ENCODE peak calls at places on chromosomes 4 and X, in seven cellular contexts. T is fibroblast of lung, G is RWPE1, K is AG09319, Y is fibroblast of the aortic adventitia, D is bronchial epithelial cell, N is GM10248. R is an unnamed sample.

GRCh38 chr4:33543941-33544450 is 2700.3 kb downstream of the ARAP2 start:
- DNase-seq in T (no peak), G (no peak), K (no peak), Y (no peak), D (no peak), N (no peak), R (no peak)

GRCh38 chrX:40148189-40148438 is 50.4 kb upstream of the BCOR start:
- DNase-seq in T (no peak), G (no peak), K (no peak), Y (no peak), D (no peak), N (no peak), R (no peak)

GRCh38 chr4:25085621-25086020 is 54.9 kb upstream of the LGI2 start:
- DNase-seq in T (no peak), G (no peak), K (no peak), Y (no peak), D (no peak), N (no peak), R (no peak)

GRCh38 chrX:77820328-77820727 is 34.3 kb upstream of the ATRX start:
- DNase-seq in T (no peak), G (no peak), K (no peak), Y (no peak), D (no peak), N (no peak), R (no peak)

GRCh38 chr4:120812216-120812615 is 110.3 kb downstream of the PRDM5 start:
- DNase-seq in T (peak), G (no peak), K (no peak), Y (no peak), D (no peak), N (no peak), R (no peak)

GRCh38 chrX:56503941-56504673 is 59.3 kb upstream of the UBQLN2 start:
- DNase-seq in T (no peak), G (peak), K (no peak), Y (no peak), D (peak), N (no peak), R (no peak)

GRCh38 chrX:154530286-154530685 is 14.3 kb upstream of the FAM3A start:
- DNase-seq in T (no peak), G (no peak), K (no peak), Y (no peak), D (no peak), N (no peak), R (no peak)

GRCh38 chrX:100407784-100408642 is 2.1 kb downstream of the PCDH19 start:
- DNase-seq in T (peak), G (no peak), K (no peak), Y (no peak), D (no peak), N (peak), R (peak)

GRCh38 chr4:10008208-10009005 is 12.9 kb downstream of the SLC2A9 start:
- DNase-seq in T (peak), G (peak), K (no peak), Y (peak), D (peak), N (no peak), R (no peak)

DNA sequence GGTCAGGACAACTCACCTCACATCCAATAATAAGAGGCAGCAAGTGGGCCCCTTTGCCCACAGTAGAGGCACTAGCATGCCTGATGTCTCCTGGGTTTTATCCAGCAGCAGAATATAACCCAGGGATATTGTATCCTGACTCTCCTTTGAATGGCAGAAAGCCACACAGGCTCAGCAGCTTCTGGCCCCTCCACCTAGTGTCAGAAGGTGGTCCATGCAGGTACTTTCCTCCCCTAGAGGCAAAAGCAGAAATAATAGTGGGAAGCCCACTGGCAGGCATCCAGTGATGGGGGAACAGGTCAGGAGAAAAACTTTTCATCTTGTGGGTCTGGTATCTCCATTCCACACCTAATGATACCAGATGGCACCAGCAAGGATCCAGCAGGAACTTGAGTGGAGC is 75.5 kb upstream of the IRS4 start:
- DNase-seq in T (no peak), G (no peak), K (no peak), Y (no peak), D (no peak), N (no peak), R (no peak)
- TF ChIP-seq CTCF in T (no peak), G (no peak), K (no peak), Y (no peak), D (no peak), N (no peak), R (no peak)

GRCh38 chr4:113090954-113091353 is 41.5 kb downstream of the ANK2 start:
- DNase-seq in T (no peak), G (no peak), K (no peak), Y (no peak), D (no peak), N (no peak), R (no peak)

GRCh38 chr4:113094327-113094726 is 44.9 kb downstream of the ANK2 start:
- DNase-seq in T (peak), G (no peak), K (no peak), Y (no peak), D (no peak), N (no peak), R (no peak)

GRCh38 chr4:113094802-113095201 is 45.3 kb downstream of the ANK2 start:
- DNase-seq in T (peak), G (peak), K (no peak), Y (peak), D (peak), N (peak), R (peak)
- TF ChIP-seq CTCF in T (peak), G (peak), K (peak), Y (peak), D (peak), N (peak), R (peak)

GRCh38 chr4:7529368-7529923 is 94.7 kb upstream of the PSAPL1 start:
- DNase-seq in T (no peak), G (no peak), K (no peak), Y (no peak), D (no peak), N (no peak), R (no peak)

GRCh38 chr4:7524064-7524682 is 89.4 kb upstream of the PSAPL1 start:
- DNase-seq in T (no peak), G (no peak), K (no peak), Y (no peak), D (no peak), N (no peak), R (no peak)

GRCh38 chr4:7524841-7525240 is 90.1 kb upstream of the PSAPL1 start:
- DNase-seq in T (no peak), G (no peak), K (no peak), Y (no peak), D (no peak), N (no peak), R (no peak)

GRCh38 chr4:7526929-7527535 is 92.3 kb upstream of the PSAPL1 start:
- DNase-seq in T (no peak), G (no peak), K (no peak), Y (no peak), D (no peak), N (no peak), R (no peak)

GRCh38 chr4:7526491-7526890 is 91.8 kb upstream of the PSAPL1 start:
- DNase-seq in T (no peak), G (no peak), K (no peak), Y (no peak), D (no peak), N (no peak), R (no peak)
- TF ChIP-seq CTCF in T (no peak), G (no peak), K (no peak), Y (no peak), D (no peak), N (no peak), R (no peak)

GRCh38 chr4:1746919-1747602 is 25.7 kb downstream of the TACC3 start:
- DNase-seq in T (no peak), G (no peak), K (no peak), Y (no peak), D (no peak), N (no peak), R (no peak)

GRCh38 chr4:1749826-1750225 is 28.5 kb downstream of the TACC3 start:
- DNase-seq in T (no peak), G (no peak), K (no peak), Y (no peak), D (no peak), N (no peak), R (no peak)

GRCh38 chr4:1747603-1747967 is 26.3 kb downstream of the TACC3 start:
- DNase-seq in T (no peak), G (no peak), K (no peak), Y (no peak), D (no peak), N (no peak), R (no peak)

GRCh38 chr4:1749370-1749769 is 28.0 kb downstream of the TACC3 start:
- DNase-seq in T (no peak), G (no peak), K (no peak), Y (no peak), D (no peak), N (no peak), R (no peak)

DNA sequence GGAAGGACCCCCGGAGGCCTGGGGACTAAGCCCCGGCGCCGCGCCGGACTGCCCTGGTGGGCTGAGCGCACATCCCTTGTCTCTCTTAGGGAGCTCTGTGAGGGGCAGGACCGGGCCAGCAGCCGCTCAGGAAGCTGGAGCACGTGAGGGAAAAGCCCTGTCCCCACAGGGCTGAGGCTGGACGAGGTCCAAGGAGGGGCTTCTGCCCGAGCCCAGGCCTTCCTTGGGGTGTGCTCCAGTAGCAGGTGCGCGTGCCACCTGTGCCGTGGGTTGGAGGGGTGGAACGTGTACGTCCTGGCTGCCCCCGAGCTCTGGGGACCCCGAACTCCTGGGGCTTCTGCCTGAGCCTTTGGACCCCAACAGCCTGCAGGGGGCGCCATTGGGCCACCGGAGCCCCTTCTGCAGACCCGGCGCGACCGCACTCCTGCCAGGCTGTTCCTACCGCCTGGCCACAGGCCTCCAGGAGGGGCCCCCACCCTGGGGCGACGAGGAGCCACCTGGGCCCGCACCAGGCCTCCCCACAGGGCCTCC is 27.2 kb downstream of the TACC3 start:
- DNase-seq in T (peak), G (peak), K (no peak), Y (peak), D (peak), N (peak), R (peak)
- TF ChIP-seq CTCF in T (peak), G (peak), K (peak), Y (peak), D (peak), N (peak), R (peak)

GRCh38 chr4:20538922-20539321 is 161.3 kb upstream of the PACRGL start:
- DNase-seq in T (no peak), G (no peak), K (no peak), Y (no peak), D (peak), N (no peak), R (no peak)

GRCh38 chr4:20543131-20543530 is 157.1 kb upstream of the PACRGL start:
- DNase-seq in T (no peak), G (no peak), K (peak), Y (peak), D (no peak), N (no peak), R (no peak)

GRCh38 chr4:20544645-20545044 is 155.6 kb upstream of the PACRGL start:
- DNase-seq in T (peak), G (peak), K (peak), Y (peak), D (peak), N (no peak), R (no peak)
- TF ChIP-seq CTCF in T (peak), G (peak), K (peak), Y (peak), D (peak), N (peak), R (no peak)

DNA sequence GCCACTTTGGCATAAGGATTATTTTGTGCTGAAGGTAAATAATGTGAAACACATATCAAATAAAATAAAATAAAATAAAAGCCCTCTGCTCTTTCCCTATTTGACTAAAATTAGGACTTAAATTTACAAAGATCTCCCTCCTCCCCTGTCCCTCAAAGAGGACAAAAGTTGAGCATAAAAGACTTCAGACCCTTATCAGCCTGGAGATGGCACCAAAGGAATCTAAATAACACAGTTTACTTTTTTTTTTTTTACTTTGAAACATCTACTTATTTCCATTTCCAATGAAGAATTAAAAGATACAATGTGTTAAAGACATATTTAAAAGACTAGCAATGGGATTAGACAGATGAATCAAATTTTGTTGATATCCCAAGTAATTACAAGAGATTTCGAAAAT is 89.7 kb downstream of the EPHA5 start:
- DNase-seq in T (peak), G (no peak), K (no peak), Y (peak), D (no peak), N (no peak), R (no peak)
- TF ChIP-seq CTCF in T (no peak), G (no peak), K (no peak), Y (no peak), D (no peak), N (no peak), R (no peak)